ENCODE peak calls at places on chromosomes 11 and 22, in six cellular contexts. U, G, O, Y, L and N are unnamed samples.

GRCh38 chr11:16806791-16807190 is 68.3 kb downstream of the C11orf58 start:
- DNase-seq in U (no peak), G (no peak), O (no peak), Y (peak; percentile 72), L (no peak), N (no peak)

GRCh38 chr11:129724866-129725265 is 90.8 kb upstream of the TMEM45B start:
- DNase-seq in U (no peak), G (no peak), O (no peak), Y (no peak), L (no peak), N (no peak)

GRCh38 chr11:128735935-128736610 is 42.2 kb downstream of the FLI1 start:
- DNase-seq in U (no peak), G (no peak), O (no peak), Y (no peak), L (no peak), N (no peak)

GRCh38 chr11:92932023-92932422 is 37.4 kb upstream of the MTNR1B start:
- DNase-seq in U (no peak), G (no peak), O (no peak), Y (no peak), L (no peak), N (no peak)

GRCh38 chr22:49209452-49210195 is 618.0 kb downstream of the BRD1 start:
- DNase-seq in U (peak; percentile 93), G (peak; percentile 7), O (no peak), Y (peak; percentile 30), L (no peak), N (no peak)

GRCh38 chr11:20611445-20611844 is 12.0 kb downstream of the SLC6A5 start:
- DNase-seq in U (no peak), G (no peak), O (no peak), Y (no peak), L (no peak), N (no peak)

GRCh38 chr22:44497218-44497903 is 672 bp downstream of the RTL6 start:
- DNase-seq in U (no peak), G (no peak), O (no peak), Y (peak; percentile 72), L (no peak), N (no peak)

GRCh38 chr22:27057717-27058116 is 400.3 kb downstream of the MIAT start:
- DNase-seq in U (peak; percentile 72), G (no peak), O (no peak), Y (no peak), L (no peak), N (no peak)

GRCh38 chr11:26904114-26904513 is 89.8 kb upstream of the FIBIN start:
- DNase-seq in U (no peak), G (no peak), O (no peak), Y (no peak), L (no peak), N (no peak)

GRCh38 chr11:121446752-121447156 is 5.4 kb upstream of the SORL1 start:
- DNase-seq in U (peak; percentile 13), G (no peak), O (no peak), Y (no peak), L (no peak), N (no peak)

GRCh38 chr11:4181780-4182721 is 87.5 kb downstream of the RRM1 start:
- DNase-seq in U (peak; percentile 16), G (no peak), O (no peak), Y (no peak), L (peak; percentile 57), N (peak; percentile 2)

GRCh38 chr11:3153291-3153861 is 11.7 kb downstream of the OSBPL5 start:
- DNase-seq in U (no peak), G (no peak), O (no peak), Y (peak; percentile 93), L (no peak), N (no peak)

GRCh38 chr11:67644472-67645418 is 5.2 kb upstream of the TBX10 start:
- DNase-seq in U (no peak), G (no peak), O (no peak), Y (peak; percentile 2), L (no peak), N (no peak)

GRCh38 chr22:45179276-45180049 is 15.7 kb downstream of the NUP50 start:
- DNase-seq in U (no peak), G (no peak), O (no peak), Y (no peak), L (no peak), N (no peak)

GRCh38 chr11:77821349-77821851 is 456 bp downstream of the AAMDC start:
- DNase-seq in U (no peak), G (peak; percentile 37), O (no peak), Y (peak; percentile 71), L (no peak), N (no peak)

GRCh38 chr11:25981998-25982397 is 349.9 kb upstream of the ANO3 start:
- DNase-seq in U (peak; percentile 26), G (no peak), O (peak; percentile 32), Y (no peak), L (peak; percentile 32), N (peak; percentile 41)

GRCh38 chr11:108223449-108224149 is 732 bp downstream of the ATM start:
- DNase-seq in U (no peak), G (no peak), O (no peak), Y (no peak), L (no peak), N (peak; percentile 9)

GRCh38 chr11:1263036-1263435 is 40.2 kb downstream of the MUC5B start:
- DNase-seq in U (no peak), G (no peak), O (no peak), Y (no peak), L (no peak), N (no peak)

GRCh38 chr11:65224939-65225283 is 36.9 kb upstream of the POLA2 start:
- DNase-seq in U (no peak), G (no peak), O (peak; percentile 39), Y (peak; percentile 84), L (no peak), N (peak; percentile 18)